ENCODE peak calls at places on chromosomes 11 and 22, in four cellular contexts. V is fibroblast of lung, H is neural progenitor cell, R is mammary epithelial cell. S is an unnamed sample.

GRCh38 chr11:66133216-66133775 is 63.2 kb downstream of the PACS1 start:
- DNase-seq in R (no peak), V (no peak), H (no peak), S (no peak)

GRCh38 chr11:122038543-122038942 is 77.5 kb downstream of the BLID start:
- DNase-seq in R (peak; percentile 27), H (peak; percentile 12), V (peak; percentile 96), S (peak; percentile 96)

GRCh38 chr22:29581799-29582198 is 886 bp upstream of the NIPSNAP1 start:
- DNase-seq in R (peak; percentile 53), H (no peak), V (no peak), S (no peak)

GRCh38 chr11:120184371-120184945 is 26.4 kb upstream of the OAF start:
- DNase-seq in H (no peak), V (no peak), R (no peak), S (no peak)

GRCh38 chr11:69300124-69301032 is 6.4 kb downstream of the MYEOV start:
- DNase-seq in H (no peak), V (peak; percentile 44), R (peak; percentile 52), S (no peak)

GRCh38 chr11:120208012-120208441 is 2.8 kb upstream of the OAF start:
- DNase-seq in V (no peak), H (no peak), R (no peak), S (no peak)

GRCh38 chr11:127106142-127106541 is 105.6 kb upstream of the KIRREL3 start:
- DNase-seq in V (no peak), R (no peak), H (peak; percentile 72), S (no peak)

GRCh38 chr11:72230764-72231365 is 6.3 kb downstream of the INPPL1 start:
- DNase-seq in V (no peak), H (no peak), R (no peak), S (no peak)

GRCh38 chr11:72190581-72191205 is 1.2 kb upstream of the FOLR1 start:
- DNase-seq in H (peak; percentile 39), V (no peak), R (no peak), S (no peak)

GRCh38 chr22:35376728-35377472 is 4.0 kb upstream of the HMOX1 start:
- DNase-seq in R (peak; percentile 97), V (peak; percentile 97), H (peak; percentile 98), S (peak; percentile 96)

GRCh38 chr11:44030276-44030932 is 17.4 kb upstream of the ACCSL start:
- DNase-seq in V (peak; percentile 88), R (no peak), H (peak; percentile 78), S (peak; percentile 89)

GRCh38 chr22:44132724-44133123 is 48.0 kb upstream of the PARVG start:
- DNase-seq in H (no peak), V (no peak), R (no peak), S (no peak)

GRCh38 chr22:45170001-45170466 is 6.3 kb downstream of the NUP50 start:
- DNase-seq in V (peak; percentile 46), R (peak; percentile 13), H (no peak), S (peak; percentile 34)

GRCh38 chr11:73210916-73211667 is 7.0 kb upstream of the P2RY2 start:
- DNase-seq in H (no peak), V (no peak), R (no peak), S (no peak)

GRCh38 chr11:117687776-117688175 is 109.2 kb downstream of the DSCAML1 start:
- DNase-seq in R (no peak), V (no peak), H (no peak), S (no peak)

GRCh38 chr11:65493367-65494176 is 5.3 kb upstream of the MALAT1 start:
- DNase-seq in V (peak; percentile 99), R (peak; percentile 99), H (peak; percentile 78), S (peak; percentile 99)

GRCh38 chr22:49632199-49633009 is 195.3 kb downstream of the BRD1 start:
- DNase-seq in R (peak; percentile 8), H (peak; percentile 93), V (peak; percentile 41), S (peak; percentile 18)

GRCh38 chr11:65524010-65524746 is 705 bp upstream of the SCYL1 start:
- DNase-seq in R (peak; percentile 18), V (no peak), H (no peak), S (no peak)

GRCh38 chr22:44133161-44133560 is 47.6 kb upstream of the PARVG start:
- DNase-seq in V (peak; percentile 92), R (no peak), H (no peak), S (peak; percentile 88)

GRCh38 chr11:56841210-56841810 is 92.8 kb upstream of the OR9G4 start:
- DNase-seq in H (peak; percentile 69), R (peak; percentile 57), V (peak; percentile 36), S (peak; percentile 36)

GRCh38 chr11:104534268-104534667 is 364.0 kb downstream of the CASP12 start:
- DNase-seq in R (peak; percentile 9), H (no peak), V (peak; percentile 71), S (peak; percentile 70)

GRCh38 chr11:64920124-64920523 is 3.1 kb upstream of the ATG2A start:
- DNase-seq in V (no peak), R (no peak), H (no peak), S (no peak)

GRCh38 chr11:98561877-98562395 is 458.8 kb upstream of the CNTN5 start:
- DNase-seq in R (peak; percentile 14), H (no peak), V (peak; percentile 2), S (no peak)

GRCh38 chr11:119419246-119419645 is 3.7 kb downstream of the THY1 start:
- DNase-seq in V (no peak), R (no peak), H (no peak), S (no peak)

GRCh38 chr22:24402460-24403192 is 24.8 kb upstream of the ADORA2A start:
- DNase-seq in H (no peak), V (peak; percentile 95), R (peak; percentile 80), S (peak; percentile 93)

GRCh38 chr11:74682731-74683278 is 48.4 kb downstream of the CHRDL2 start:
- DNase-seq in H (no peak), V (no peak), R (no peak), S (no peak)
- H3K4me3 ChIP-seq in H (peak overlapping the region; percentile 43), V (no peak overlapping the region), R (no peak overlapping the region), S (no peak overlapping the region)

GRCh38 chr11:89293966-89294679 is 116.4 kb downstream of the TYR start:
- DNase-seq in H (peak; percentile 72), R (no peak), V (peak; percentile 35), S (peak; percentile 29)
- H3K9ac ChIP-seq in H (no peak overlapping the region), R (no peak overlapping the region), V (no peak overlapping the region), S (peak overlapping the region; percentile 72)

GRCh38 chr11:2725367-2726300 is 25.8 kb upstream of the KCNQ1OT1 start:
- DNase-seq in H (no peak), V (peak; percentile 46), R (no peak), S (peak; percentile 32)
- TF ChIP-seq CTCF in H (no peak), V (no peak), R (no peak), S (no peak)

GRCh38 chr22:38266120-38266519 is 6.7 kb downstream of the TMEM184B start:
- DNase-seq in H (no peak), V (peak; percentile 48), R (no peak), S (no peak)
- H3K4me3 ChIP-seq in H (no peak overlapping the region), V (no peak overlapping the region), R (no peak overlapping the region), S (no peak overlapping the region)

GRCh38 chr11:70332567-70332966 is 62.1 kb downstream of the PPFIA1 start:
- DNase-seq in R (no peak), V (no peak), H (no peak), S (no peak)

GRCh38 chr11:70333206-70333605 is 62.7 kb downstream of the PPFIA1 start:
- DNase-seq in R (no peak), H (no peak), V (peak; percentile 30), S (peak; percentile 22)

GRCh38 chr11:70335511-70335910 is 62.8 kb upstream of the CTTN start:
- DNase-seq in R (no peak), H (no peak), V (no peak), S (no peak)

GRCh38 chr11:70331901-70332300 is 61.4 kb downstream of the PPFIA1 start:
- DNase-seq in H (no peak), V (no peak), R (no peak), S (no peak)

GRCh38 chr11:70334351-70334995 is 63.9 kb upstream of the CTTN start:
- DNase-seq in H (no peak), V (no peak), R (no peak), S (no peak)
- H3K9ac ChIP-seq in H (no peak overlapping the region), V (no peak overlapping the region), R (no peak overlapping the region), S (no peak overlapping the region)

DNA sequence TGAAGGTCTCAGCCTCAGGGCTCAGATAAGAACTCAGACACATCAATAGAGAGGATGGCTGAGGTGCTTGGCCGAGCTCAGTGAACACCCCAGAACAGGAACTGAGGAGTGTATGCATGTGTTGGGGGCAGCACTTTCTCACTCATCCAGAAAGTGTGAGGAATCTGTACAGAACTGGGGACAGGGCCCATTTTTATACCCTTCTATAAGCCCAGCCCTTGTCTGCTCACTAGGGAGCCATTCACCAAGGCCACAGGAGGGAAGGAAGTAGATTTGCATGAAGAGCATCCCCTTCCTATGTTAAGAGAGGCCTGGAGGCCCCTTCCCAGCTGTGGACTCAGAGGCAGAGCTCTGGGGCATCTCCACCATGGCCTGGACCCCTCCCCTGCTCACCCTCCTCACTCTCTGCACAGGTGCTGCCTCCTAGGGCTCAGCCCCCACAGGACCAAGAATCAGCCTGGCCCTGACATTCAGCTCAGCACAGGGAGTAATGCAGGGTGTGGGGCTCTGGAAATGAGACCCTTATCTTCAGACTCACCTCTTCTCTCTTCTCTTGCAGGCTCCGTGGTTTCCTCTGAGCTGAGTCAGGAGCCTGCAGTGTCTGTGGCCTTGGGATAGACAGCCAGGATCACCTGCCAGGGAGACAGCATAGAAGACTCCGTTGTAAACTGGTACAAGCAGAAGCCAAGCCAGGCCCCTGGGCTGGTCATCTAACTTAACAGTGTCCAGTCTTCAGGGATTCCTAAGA is 39.9 kb upstream of the GGTLC2 start:
- DNase-seq in V (no peak), R (no peak), H (no peak), S (no peak)
- TF ChIP-seq CTCF in V (no peak), R (no peak), H (no peak), S (no peak)

DNA sequence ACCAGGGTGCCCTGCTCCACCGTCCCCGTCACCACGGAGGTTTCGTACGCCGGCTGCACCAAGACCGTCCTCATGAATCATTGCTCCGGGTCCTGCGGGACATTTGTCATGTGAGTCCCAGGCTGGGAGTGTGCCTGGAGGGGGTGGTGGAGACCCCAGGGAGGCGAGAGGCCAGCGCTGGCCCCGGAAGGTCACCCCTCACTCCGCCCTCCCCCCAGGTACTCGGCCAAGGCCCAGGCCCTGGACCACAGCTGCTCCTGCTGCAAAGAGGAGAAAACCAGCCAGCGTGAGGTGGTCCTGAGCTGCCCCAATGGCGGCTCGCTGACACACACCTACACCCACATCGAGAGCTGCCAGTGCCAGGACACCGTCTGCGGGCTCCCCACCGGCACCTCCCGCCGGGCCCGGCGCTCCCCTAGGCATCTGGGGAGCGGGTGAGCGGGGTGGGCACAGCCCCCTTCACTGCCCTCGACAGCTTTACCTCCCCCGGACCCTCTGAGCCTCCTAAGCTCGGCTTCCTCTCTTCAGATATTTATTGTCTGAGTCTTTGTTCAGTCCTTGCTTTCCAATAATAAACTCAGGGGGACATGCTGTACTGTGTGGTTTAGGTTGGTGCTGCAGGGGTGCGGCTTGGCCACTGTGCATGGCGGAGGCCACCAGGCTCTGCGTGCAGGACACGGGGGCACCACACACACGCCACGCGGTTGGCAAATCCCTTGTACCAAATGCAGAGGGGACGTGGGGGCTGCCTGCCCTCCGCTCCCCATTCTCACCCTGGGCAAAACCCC is 35.4 kb downstream of the MUC2 start:
- DNase-seq in R (no peak), V (no peak), H (no peak), S (no peak)
- H3K4me3 ChIP-seq in R (no peak overlapping the region), V (no peak overlapping the region), H (no peak overlapping the region), S (no peak overlapping the region)

S was measured in astrocyte.